ENCODE peak calls at places on chromosomes 11 and 22, in seven cellular contexts. F is kidney, C is cardiac muscle cell, A is A549, Q is suprapubic skin, O is psoas muscle, P is WERI-Rb-1. U is an unnamed sample.
A peak's percentile ranks its signal among the peaks of the same experiment; 100 is the strongest.

GRCh38 chr11:65781152-65781961 is 581 bp upstream of the AP5B1 start:
- DNase-seq in A (peak; percentile 54), C (peak; percentile 54), P (no peak), O (peak; percentile 49), F (peak; percentile 78), Q (peak; percentile 88), U (no peak)

GRCh38 chr22:29916007-29916544 is 33.1 kb downstream of the MTMR3 start:
- DNase-seq in P (no peak), C (no peak), F (no peak), Q (no peak), O (no peak), A (no peak), U (no peak)

GRCh38 chr11:70735976-70736375 is 337.6 kb downstream of the CTTN start:
- DNase-seq in Q (no peak), A (no peak), F (peak; percentile 7), P (no peak), C (no peak), O (no peak), U (no peak)

GRCh38 chr11:132300283-132300682 is 929.9 kb downstream of the NTM start:
- DNase-seq in O (no peak), F (no peak), Q (no peak), P (peak; percentile 28), C (peak; percentile 40), A (no peak), U (no peak)

GRCh38 chr22:36204001-36204640 is 2.5 kb upstream of the APOL4 start:
- DNase-seq in O (no peak), P (no peak), F (no peak), Q (no peak), C (no peak), A (no peak), U (no peak)

GRCh38 chr11:118921121-118921928 is 4.4 kb downstream of the BCL9L start:
- DNase-seq in C (no peak), P (no peak), Q (peak; percentile 88), O (peak; percentile 82), A (no peak), F (peak; percentile 93), U (peak; percentile 85)

GRCh38 chr11:797300-798092 is 585 bp downstream of the SLC25A22 start:
- DNase-seq in O (peak; percentile 73), A (peak; percentile 80), F (peak; percentile 91), Q (no peak), P (peak; percentile 95), C (peak; percentile 79), U (peak; percentile 68)

GRCh38 chr22:33073989-33074391 is 15.8 kb upstream of the SYN3 start:
- DNase-seq in C (no peak), A (peak; percentile 8), P (no peak), Q (no peak), F (no peak), O (no peak), U (no peak)

GRCh38 chr11:76491644-76492043 is 46.8 kb downstream of the EMSY start:
- DNase-seq in P (no peak), C (no peak), A (peak; percentile 7), Q (no peak), F (no peak), O (no peak), U (no peak)

GRCh38 chr11:132564120-132564519 is 968.2 kb downstream of the OPCML start:
- DNase-seq in Q (no peak), A (no peak), C (peak; percentile 10), O (no peak), F (no peak), P (no peak), U (peak; percentile 27)

GRCh38 chr11:67583319-67584204 is at the start of gene GSTP1:
- DNase-seq in O (peak; percentile 93), Q (peak; percentile 95), A (peak; percentile 81), P (peak; percentile 69), F (peak; percentile 98), C (peak; percentile 98), U (peak; percentile 90)

GRCh38 chr22:32745251-32745995 is 56.1 kb upstream of the TIMP3 start:
- DNase-seq in O (peak; percentile 74), P (peak; percentile 38), Q (peak; percentile 72), A (no peak), F (no peak), C (peak; percentile 15), U (peak; percentile 40)

GRCh38 chr11:71206186-71206585 is 46.2 kb downstream of the SHANK2 start:
- DNase-seq in P (no peak), A (no peak), F (peak; percentile 76), C (no peak), O (no peak), Q (no peak), U (no peak)

GRCh38 chr22:38261478-38261803 is 11.4 kb downstream of the TMEM184B start:
- DNase-seq in O (no peak), C (no peak), F (no peak), P (no peak), Q (no peak), A (no peak), U (no peak)

GRCh38 chr11:19913236-19913892 is 200.7 kb downstream of the NAV2 start:
- DNase-seq in C (no peak), A (no peak), F (no peak), P (no peak), O (no peak), Q (no peak), U (no peak)

GRCh38 chr11:128776434-128777284 is 82.8 kb downstream of the FLI1 start:
- DNase-seq in C (peak; percentile 64), F (peak; percentile 89), O (no peak), Q (no peak), A (peak; percentile 41), P (peak; percentile 76), U (no peak)

GRCh38 chr22:39133871-39134270 is 18.6 kb downstream of the CBX7 start:
- DNase-seq in A (no peak), O (no peak), P (no peak), Q (no peak), F (no peak), C (no peak), U (no peak)

GRCh38 chr22:18991138-18991432 is 55.0 kb upstream of the PRODH start:
- DNase-seq in C (no peak), O (no peak), Q (no peak), P (no peak), A (no peak), F (no peak), U (no peak)

GRCh38 chr11:64207247-64208085 is 945 bp downstream of the FERMT3 start:
- DNase-seq in Q (peak; percentile 81), A (no peak), O (peak; percentile 81), P (no peak), C (no peak), F (peak; percentile 93), U (peak; percentile 59)

GRCh38 chr11:27429740-27430451 is 42.7 kb downstream of the LGR4 start:
- DNase-seq in C (no peak), A (peak; percentile 19), Q (no peak), F (no peak), P (no peak), O (no peak), U (no peak)
- H3K27ac ChIP-seq in C (peak overlapping the region; percentile 68), A (peak overlapping the region; percentile 75), Q (peak overlapping the region; percentile 67), F (no peak overlapping the region), P (no peak overlapping the region), O (no peak overlapping the region), U (no peak overlapping the region)

DNA sequence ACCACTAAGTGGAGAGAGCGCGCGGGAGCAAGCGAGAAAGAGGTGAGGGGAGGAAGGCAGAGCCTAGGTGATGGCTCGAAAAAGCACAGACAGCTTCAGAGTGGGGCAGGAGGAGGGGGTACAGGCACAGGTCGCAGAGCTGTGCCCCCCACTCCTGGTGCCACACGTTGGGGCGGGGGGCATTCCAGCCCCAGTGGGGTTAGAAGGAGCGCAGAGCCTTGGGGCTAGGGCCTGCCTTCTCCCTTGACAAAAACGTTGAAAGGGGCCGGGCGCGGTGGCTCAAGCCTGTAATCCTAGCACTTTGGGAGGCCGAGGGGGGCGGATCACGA is 41.6 kb upstream of the ISX start:
- DNase-seq in O (no peak), A (no peak), C (no peak), P (no peak), Q (no peak), F (no peak), U (no peak)
- H3K4me3 ChIP-seq in O (no peak overlapping the region), A (no peak overlapping the region), C (no peak overlapping the region), P (peak overlapping the region; percentile 33), Q (no peak overlapping the region), F (no peak overlapping the region), U (no peak overlapping the region)

GRCh38 chr11:44316388-44317240 is 6.7 kb upstream of the ALX4 start:
- DNase-seq in Q (no peak), C (no peak), F (peak; percentile 69), O (no peak), A (no peak), P (no peak), U (no peak)
- TF ChIP-seq CTCF in Q (no peak), C (peak; percentile 14), F (no peak), O (no peak), A (peak; percentile 4), P (no peak), U (no peak)

DNA sequence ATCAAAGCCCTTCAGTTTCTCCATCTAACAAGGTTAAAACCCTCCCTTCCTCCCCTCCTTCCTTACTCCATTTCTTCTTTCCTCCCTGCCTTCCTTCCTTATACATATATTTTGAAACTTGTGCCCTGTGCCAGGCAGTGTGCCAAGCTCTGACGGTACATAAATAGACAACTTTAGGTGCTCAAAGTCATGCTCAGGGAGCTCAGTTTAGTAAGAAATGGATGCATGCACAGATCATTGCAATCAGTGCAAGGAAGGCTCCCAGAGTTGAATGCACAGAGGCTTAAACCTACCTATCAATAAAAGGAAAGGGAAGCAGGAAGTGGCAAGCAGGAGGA is 13.4 kb downstream of the FZD4 start:
- DNase-seq in F (no peak), O (no peak), P (no peak), A (no peak), C (no peak), Q (no peak), U (no peak)
- H3K27ac ChIP-seq in F (peak overlapping the region; percentile 89), O (peak overlapping the region; percentile 58), P (no peak overlapping the region), A (no peak overlapping the region), C (peak overlapping the region; percentile 80), Q (peak overlapping the region; percentile 64), U (no peak overlapping the region)

DNA sequence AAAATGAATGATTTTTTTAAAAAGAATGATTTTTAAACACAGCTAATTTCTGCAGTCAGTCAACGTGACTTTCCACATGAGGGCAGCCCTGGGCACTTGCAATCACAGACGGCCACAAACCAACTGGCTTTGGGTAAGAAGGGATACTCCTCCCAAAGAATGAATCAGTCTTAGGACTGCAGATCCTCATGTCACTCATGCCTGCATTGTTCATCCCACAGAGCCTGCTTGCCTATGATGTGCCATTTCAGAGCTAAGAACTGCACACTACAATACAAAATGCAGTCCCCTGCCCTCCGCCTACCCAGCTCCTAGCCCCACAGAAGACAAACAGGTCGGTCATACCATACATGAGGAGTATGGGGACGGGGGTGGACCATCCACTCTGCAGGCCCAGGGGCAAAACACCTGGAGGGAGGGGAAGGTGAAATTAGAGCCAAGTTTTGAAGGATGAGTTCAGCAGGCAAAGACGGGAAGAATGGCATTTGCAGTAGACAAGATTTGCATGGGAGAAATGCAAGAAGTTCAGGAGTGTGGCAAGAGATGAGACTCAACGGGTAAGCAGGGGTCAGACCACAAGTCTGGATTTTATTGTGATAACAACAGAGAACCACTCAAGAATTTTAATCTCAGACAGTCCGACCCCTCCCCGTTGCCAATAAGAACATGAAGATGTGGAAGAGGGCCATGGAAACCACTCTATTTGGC is 24.7 kb downstream of the PACSIN2 start:
- DNase-seq in P (peak; percentile 24), A (peak; percentile 73), F (no peak), C (no peak), O (peak; percentile 52), Q (peak; percentile 68), U (no peak)
- H3K4me3 ChIP-seq in P (no peak overlapping the region), A (peak overlapping the region; percentile 14), F (no peak overlapping the region), C (no peak overlapping the region), O (no peak overlapping the region), Q (no peak overlapping the region), U (no peak overlapping the region)